ENCODE peak calls at places on chromosomes 3 and 15, in seven cellular contexts. N, I, B, U, D, V and W are unnamed samples.

GRCh38 chr15:33022629-33023028 is 171.9 kb downstream of the FMN1 start:
- DNase-seq in V (no peak), I (peak), D (peak), U (no peak), B (no peak), N (peak), W (peak)

GRCh38 chr15:75712668-75713337 is at the start of gene CSPG4:
- DNase-seq in I (peak), U (no peak), N (peak), V (peak), D (no peak), B (peak), W (no peak)

GRCh38 chr3:193732391-193732790 is 139.4 kb downstream of the OPA1 start:
- DNase-seq in I (no peak), N (peak), U (no peak), V (no peak), D (no peak), B (no peak), W (no peak)

GRCh38 chr3:102682761-102683160 is 247.9 kb downstream of the ZPLD1 start:
- DNase-seq in D (no peak), U (no peak), N (no peak), B (no peak), I (no peak), V (no peak), W (no peak)

GRCh38 chr3:13849018-13849417 is 30.9 kb downstream of the WNT7A start:
- DNase-seq in U (no peak), B (no peak), I (no peak), V (no peak), D (no peak), N (no peak), W (no peak)

GRCh38 chr3:72461787-72462186 is 386.5 kb downstream of the SHQ1 start:
- DNase-seq in V (no peak), I (peak), B (no peak), U (no peak), D (no peak), N (no peak), W (no peak)

GRCh38 chr3:149977391-149977790 is 6.7 kb upstream of the PFN2 start:
- DNase-seq in U (no peak), I (no peak), B (no peak), D (no peak), V (no peak), N (peak), W (no peak)

GRCh38 chr15:35567392-35567791 is 21.4 kb upstream of the DPH6 start:
- DNase-seq in I (no peak), N (no peak), D (no peak), V (no peak), U (no peak), B (no peak), W (no peak)

GRCh38 chr3:151538706-151539403 is 78.0 kb upstream of the IGSF10 start:
- DNase-seq in I (no peak), V (no peak), N (peak), D (no peak), U (no peak), B (no peak), W (no peak)

GRCh38 chr3:143832433-143832832 is 15.8 kb downstream of the SLC9A9 start:
- DNase-seq in B (no peak), U (no peak), V (no peak), N (peak), I (no peak), D (no peak), W (no peak)